ENCODE peak calls at places on chromosomes 2 and 18, in seven cellular contexts. One of them, this sample, is unnamed. For H3K36me3, the result is how much of the 10 kb centered on the place peaks cover.

GRCh38 chr2:233466991-233467603 is 99.5 kb downstream of the USP40 start:
- DNase-seq in PC-3: no peak
- DNase-seq in mammary epithelial cell: no peak
- DNase-seq in adrenal gland: no peak
- DNase-seq in breast epithelium: no peak
- DNase-seq in psoas muscle: no peak
- DNase-seq in heart left ventricle: no peak
- DNase-seq in this sample: peak

GRCh38 chr2:25855065-25855464 is 23.2 kb downstream of the ASXL2 start:
- DNase-seq in PC-3: no peak
- DNase-seq in mammary epithelial cell: no peak
- DNase-seq in adrenal gland: no peak
- DNase-seq in breast epithelium: no peak
- DNase-seq in psoas muscle: no peak
- DNase-seq in heart left ventricle: no peak
- DNase-seq in this sample: no peak

GRCh38 chr18:59220164-59220783 is 316 bp downstream of the GRP start:
- DNase-seq in PC-3: no peak
- DNase-seq in mammary epithelial cell: no peak
- DNase-seq in adrenal gland: no peak
- DNase-seq in breast epithelium: no peak
- DNase-seq in psoas muscle: no peak
- DNase-seq in heart left ventricle: no peak
- DNase-seq in this sample: no peak

GRCh38 chr2:110852541-110853263 is 120.3 kb downstream of the ACOXL start:
- DNase-seq in PC-3: peak
- DNase-seq in mammary epithelial cell: no peak
- DNase-seq in adrenal gland: no peak
- DNase-seq in breast epithelium: no peak
- DNase-seq in psoas muscle: no peak
- DNase-seq in heart left ventricle: no peak
- DNase-seq in this sample: no peak

GRCh38 chr18:28003451-28003850 is 173.5 kb downstream of the CDH2 start:
- DNase-seq in PC-3: no peak
- DNase-seq in mammary epithelial cell: peak
- DNase-seq in adrenal gland: no peak
- DNase-seq in breast epithelium: no peak
- DNase-seq in psoas muscle: no peak
- DNase-seq in heart left ventricle: no peak
- DNase-seq in this sample: no peak

GRCh38 chr2:138727956-138728355 is 52.2 kb downstream of the NXPH2 start:
- DNase-seq in PC-3: peak
- DNase-seq in mammary epithelial cell: no peak
- DNase-seq in adrenal gland: no peak
- DNase-seq in breast epithelium: no peak
- DNase-seq in psoas muscle: no peak
- DNase-seq in heart left ventricle: no peak
- DNase-seq in this sample: no peak

GRCh38 chr2:104140361-104140760 is 713.6 kb upstream of the POU3F3 start:
- DNase-seq in PC-3: peak
- DNase-seq in mammary epithelial cell: no peak
- DNase-seq in adrenal gland: no peak
- DNase-seq in breast epithelium: no peak
- DNase-seq in psoas muscle: no peak
- DNase-seq in heart left ventricle: no peak
- DNase-seq in this sample: no peak

GRCh38 chr2:213185147-213185822 is 33.9 kb upstream of the IKZF2 start:
- DNase-seq in PC-3: no peak
- DNase-seq in mammary epithelial cell: no peak
- DNase-seq in adrenal gland: no peak
- DNase-seq in breast epithelium: no peak
- DNase-seq in psoas muscle: no peak
- DNase-seq in heart left ventricle: no peak
- DNase-seq in this sample: no peak

GRCh38 chr18:54805571-54806334 is 22.5 kb upstream of the RAB27B start:
- DNase-seq in PC-3: peak
- DNase-seq in mammary epithelial cell: peak
- DNase-seq in adrenal gland: no peak
- DNase-seq in breast epithelium: no peak
- DNase-seq in psoas muscle: no peak
- DNase-seq in heart left ventricle: no peak
- DNase-seq in this sample: no peak

GRCh38 chr18:75127143-75128021 is 81.6 kb downstream of the PTGR3 start:
- DNase-seq in PC-3: peak
- DNase-seq in mammary epithelial cell: no peak
- DNase-seq in adrenal gland: no peak
- DNase-seq in breast epithelium: no peak
- DNase-seq in psoas muscle: no peak
- DNase-seq in heart left ventricle: no peak
- DNase-seq in this sample: no peak

GRCh38 chr18:74496508-74497307 is 545 bp downstream of the CNDP2 start:
- DNase-seq in PC-3: peak
- DNase-seq in mammary epithelial cell: no peak
- DNase-seq in adrenal gland: peak
- DNase-seq in breast epithelium: peak
- DNase-seq in psoas muscle: peak
- DNase-seq in heart left ventricle: peak
- DNase-seq in this sample: no peak

GRCh38 chr2:112074506-112074905 is 19.4 kb downstream of the TMEM87B start:
- DNase-seq in PC-3: peak
- DNase-seq in mammary epithelial cell: no peak
- DNase-seq in adrenal gland: no peak
- DNase-seq in breast epithelium: no peak
- DNase-seq in psoas muscle: no peak
- DNase-seq in heart left ventricle: no peak
- DNase-seq in this sample: no peak

GRCh38 chr2:176117162-176117822 is 714 bp downstream of the HOXD10 start:
- DNase-seq in PC-3: no peak
- DNase-seq in mammary epithelial cell: no peak
- DNase-seq in adrenal gland: no peak
- DNase-seq in breast epithelium: no peak
- DNase-seq in psoas muscle: no peak
- DNase-seq in heart left ventricle: no peak
- DNase-seq in this sample: no peak
- H3K36me3 ChIP-seq in PC-3: under half
- H3K36me3 ChIP-seq in mammary epithelial cell: under half
- H3K36me3 ChIP-seq in adrenal gland: under half
- H3K36me3 ChIP-seq in breast epithelium: under half
- H3K36me3 ChIP-seq in psoas muscle: under half
- H3K36me3 ChIP-seq in heart left ventricle: under half
- H3K36me3 ChIP-seq in this sample: under half

GRCh38 chr2:1542971-1543370 is 129.7 kb downstream of the TPO start:
- DNase-seq in PC-3: no peak
- DNase-seq in mammary epithelial cell: no peak
- DNase-seq in adrenal gland: no peak
- DNase-seq in breast epithelium: no peak
- DNase-seq in psoas muscle: no peak
- DNase-seq in heart left ventricle: no peak
- DNase-seq in this sample: no peak

GRCh38 chr2:1544478-1545069 is 131.3 kb downstream of the TPO start:
- DNase-seq in PC-3: peak
- DNase-seq in mammary epithelial cell: peak
- DNase-seq in adrenal gland: peak
- DNase-seq in breast epithelium: no peak
- DNase-seq in psoas muscle: no peak
- DNase-seq in heart left ventricle: no peak
- DNase-seq in this sample: no peak

GRCh38 chr2:1546023-1546591 is 132.8 kb downstream of the TPO start:
- DNase-seq in PC-3: peak
- DNase-seq in mammary epithelial cell: peak
- DNase-seq in adrenal gland: peak
- DNase-seq in breast epithelium: no peak
- DNase-seq in psoas muscle: no peak
- DNase-seq in heart left ventricle: no peak
- DNase-seq in this sample: no peak

GRCh38 chr2:1541812-1542211 is 128.5 kb downstream of the TPO start:
- DNase-seq in PC-3: no peak
- DNase-seq in mammary epithelial cell: no peak
- DNase-seq in adrenal gland: no peak
- DNase-seq in breast epithelium: no peak
- DNase-seq in psoas muscle: no peak
- DNase-seq in heart left ventricle: no peak
- DNase-seq in this sample: peak

DNA sequence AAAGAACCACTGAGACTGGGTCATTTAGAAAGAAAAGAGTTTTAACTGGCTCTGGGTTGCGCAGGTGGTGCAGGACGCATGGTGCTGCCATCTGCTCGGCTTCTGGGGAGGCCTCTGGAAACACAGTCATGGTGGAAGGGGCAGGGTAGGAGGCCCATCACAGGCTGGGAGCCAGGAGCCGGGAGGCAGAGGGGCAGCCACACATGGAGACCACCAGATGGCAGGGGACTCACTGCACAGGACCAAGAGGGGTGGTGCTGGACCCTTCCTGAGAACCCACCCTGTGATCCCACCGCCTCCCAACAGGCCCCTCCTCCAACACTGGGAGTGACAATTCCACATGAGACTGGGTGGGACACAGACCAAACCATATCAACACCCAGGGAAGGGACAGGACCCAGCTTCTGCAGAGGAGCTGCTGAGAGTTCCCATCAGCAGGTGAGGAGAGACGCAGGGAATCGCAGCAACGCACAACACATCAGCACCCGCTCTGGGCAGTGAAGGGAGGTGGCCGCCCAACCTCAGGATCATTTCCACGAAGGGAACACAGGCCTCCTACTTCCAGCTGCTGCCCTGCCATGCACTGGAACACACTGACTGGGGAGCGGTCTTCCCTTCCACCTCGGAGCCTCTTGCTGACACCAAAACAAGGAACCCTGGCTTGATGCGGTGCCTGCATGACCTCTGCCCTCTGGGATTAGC is 130.7 kb downstream of the TPO start:
- DNase-seq in PC-3: no peak
- DNase-seq in mammary epithelial cell: no peak
- DNase-seq in adrenal gland: no peak
- DNase-seq in breast epithelium: no peak
- DNase-seq in psoas muscle: no peak
- DNase-seq in heart left ventricle: no peak
- DNase-seq in this sample: no peak
- TF ChIP-seq CTCF in PC-3: no peak
- TF ChIP-seq CTCF in mammary epithelial cell: no peak
- TF ChIP-seq CTCF in adrenal gland: no peak
- TF ChIP-seq CTCF in breast epithelium: no peak
- TF ChIP-seq CTCF in psoas muscle: no peak
- TF ChIP-seq CTCF in heart left ventricle: no peak
- TF ChIP-seq CTCF in this sample: no peak

GRCh38 chr2:182949052-182949451 is 82.6 kb upstream of the FRZB start:
- DNase-seq in PC-3: no peak
- DNase-seq in mammary epithelial cell: no peak
- DNase-seq in adrenal gland: no peak
- DNase-seq in breast epithelium: no peak
- DNase-seq in psoas muscle: no peak
- DNase-seq in heart left ventricle: no peak
- DNase-seq in this sample: no peak

GRCh38 chr2:182946949-182947348 is 80.5 kb upstream of the FRZB start:
- DNase-seq in PC-3: no peak
- DNase-seq in mammary epithelial cell: no peak
- DNase-seq in adrenal gland: no peak
- DNase-seq in breast epithelium: no peak
- DNase-seq in psoas muscle: no peak
- DNase-seq in heart left ventricle: no peak
- DNase-seq in this sample: no peak

GRCh38 chr2:182951948-182952663 is 85.7 kb upstream of the FRZB start:
- DNase-seq in PC-3: no peak
- DNase-seq in mammary epithelial cell: no peak
- DNase-seq in adrenal gland: no peak
- DNase-seq in breast epithelium: no peak
- DNase-seq in psoas muscle: no peak
- DNase-seq in heart left ventricle: no peak
- DNase-seq in this sample: no peak

GRCh38 chr2:182950546-182950945 is 84.1 kb upstream of the FRZB start:
- DNase-seq in PC-3: no peak
- DNase-seq in mammary epithelial cell: no peak
- DNase-seq in adrenal gland: no peak
- DNase-seq in breast epithelium: no peak
- DNase-seq in psoas muscle: no peak
- DNase-seq in heart left ventricle: no peak
- DNase-seq in this sample: no peak

GRCh38 chr2:182949572-182950189 is 83.2 kb upstream of the FRZB start:
- DNase-seq in PC-3: peak
- DNase-seq in mammary epithelial cell: peak
- DNase-seq in adrenal gland: peak
- DNase-seq in breast epithelium: no peak
- DNase-seq in psoas muscle: peak
- DNase-seq in heart left ventricle: no peak
- DNase-seq in this sample: no peak
- H3K36me3 ChIP-seq in PC-3: under half
- H3K36me3 ChIP-seq in mammary epithelial cell: under half
- H3K36me3 ChIP-seq in adrenal gland: under half
- H3K36me3 ChIP-seq in breast epithelium: under half
- H3K36me3 ChIP-seq in psoas muscle: half or more
- H3K36me3 ChIP-seq in heart left ventricle: half or more
- H3K36me3 ChIP-seq in this sample: half or more

GRCh38 chr2:84862006-84862405 is 18.9 kb downstream of the TRABD2A start:
- DNase-seq in PC-3: no peak
- DNase-seq in mammary epithelial cell: no peak
- DNase-seq in adrenal gland: no peak
- DNase-seq in breast epithelium: no peak
- DNase-seq in psoas muscle: no peak
- DNase-seq in heart left ventricle: no peak
- DNase-seq in this sample: no peak

GRCh38 chr2:84861539-84861938 is 19.3 kb downstream of the TRABD2A start:
- DNase-seq in PC-3: no peak
- DNase-seq in mammary epithelial cell: no peak
- DNase-seq in adrenal gland: no peak
- DNase-seq in breast epithelium: no peak
- DNase-seq in psoas muscle: no peak
- DNase-seq in heart left ventricle: no peak
- DNase-seq in this sample: no peak

GRCh38 chr2:84870306-84870705 is 10.6 kb downstream of the TRABD2A start:
- DNase-seq in PC-3: no peak
- DNase-seq in mammary epithelial cell: no peak
- DNase-seq in adrenal gland: no peak
- DNase-seq in breast epithelium: no peak
- DNase-seq in psoas muscle: no peak
- DNase-seq in heart left ventricle: no peak
- DNase-seq in this sample: no peak

GRCh38 chr2:84866121-84866520 is 14.8 kb downstream of the TRABD2A start:
- DNase-seq in PC-3: no peak
- DNase-seq in mammary epithelial cell: no peak
- DNase-seq in adrenal gland: no peak
- DNase-seq in breast epithelium: no peak
- DNase-seq in psoas muscle: no peak
- DNase-seq in heart left ventricle: no peak
- DNase-seq in this sample: no peak

GRCh38 chr2:84865181-84865783 is 15.6 kb downstream of the TRABD2A start:
- DNase-seq in PC-3: peak
- DNase-seq in mammary epithelial cell: peak
- DNase-seq in adrenal gland: no peak
- DNase-seq in breast epithelium: no peak
- DNase-seq in psoas muscle: no peak
- DNase-seq in heart left ventricle: no peak
- DNase-seq in this sample: no peak
- TF ChIP-seq CTCF in PC-3: peak
- TF ChIP-seq CTCF in mammary epithelial cell: peak
- TF ChIP-seq CTCF in adrenal gland: no peak
- TF ChIP-seq CTCF in breast epithelium: no peak
- TF ChIP-seq CTCF in psoas muscle: no peak
- TF ChIP-seq CTCF in heart left ventricle: peak
- TF ChIP-seq CTCF in this sample: peak

GRCh38 chr2:86174445-86174844 is 20.8 kb downstream of the IMMT start:
- DNase-seq in PC-3: no peak
- DNase-seq in mammary epithelial cell: no peak
- DNase-seq in adrenal gland: no peak
- DNase-seq in breast epithelium: no peak
- DNase-seq in psoas muscle: no peak
- DNase-seq in heart left ventricle: no peak
- DNase-seq in this sample: no peak
- H3K36me3 ChIP-seq in PC-3: under half
- H3K36me3 ChIP-seq in mammary epithelial cell: under half
- H3K36me3 ChIP-seq in adrenal gland: under half
- H3K36me3 ChIP-seq in breast epithelium: under half
- H3K36me3 ChIP-seq in psoas muscle: half or more
- H3K36me3 ChIP-seq in heart left ventricle: half or more
- H3K36me3 ChIP-seq in this sample: half or more